ENCODE peak calls at places on chromosome 3, in eight cellular contexts. D is NCI-H446, S is substantia nigra, F is NCI-H774, Q is NCI-H69, W is heart left ventricle, L is IMR-90, V is left ventricle myocardium inferior. Y is an unnamed sample.

GRCh38 chr3:126450219-126450618 is 25.5 kb downstream of the ZXDC start:
- DNase-seq in D (no peak), S (no peak), W (no peak), V (no peak), F (no peak), Q (no peak), L (no peak), Y (no peak)

GRCh38 chr3:127074900-127075360 is 92.0 kb downstream of the PLXNA1 start:
- DNase-seq in W (peak), F (peak), L (peak), Q (no peak), V (no peak), D (peak), S (no peak), Y (no peak)

GRCh38 chr3:171535133-171535532 is 74.9 kb upstream of the TNIK start:
- DNase-seq in S (no peak), L (no peak), W (no peak), F (no peak), D (no peak), Q (no peak), V (no peak), Y (no peak)

GRCh38 chr3:165835431-165835830 is 1.8 kb downstream of the BCHE start:
- DNase-seq in Q (peak), W (no peak), D (no peak), L (no peak), S (no peak), V (no peak), F (no peak), Y (no peak)

GRCh38 chr3:192409203-192409837 is 318.0 kb downstream of the FGF12 start:
- DNase-seq in W (peak), D (peak), S (no peak), F (no peak), V (peak), L (no peak), Q (peak), Y (peak)

GRCh38 chr3:147943265-147943945 is 534.2 kb downstream of the ZIC1 start:
- DNase-seq in Q (no peak), D (no peak), S (no peak), V (no peak), F (no peak), W (no peak), L (peak), Y (no peak)

GRCh38 chr3:66642015-66642414 is 141.2 kb upstream of the LRIG1 start:
- DNase-seq in F (no peak), D (no peak), S (no peak), L (no peak), W (no peak), Q (peak), V (no peak), Y (no peak)

GRCh38 chr3:5349343-5349742 is 161.8 kb downstream of the EDEM1 start:
- DNase-seq in D (no peak), S (no peak), W (no peak), L (no peak), V (no peak), Q (no peak), F (no peak), Y (no peak)

GRCh38 chr3:123119802-123120201 is 53.0 kb downstream of the PDIA5 start:
- DNase-seq in F (no peak), Q (peak), L (no peak), S (no peak), V (no peak), D (peak), W (no peak), Y (no peak)

GRCh38 chr3:52182203-52182602 is 15.8 kb upstream of the ALAS1 start:
- DNase-seq in Q (no peak), D (no peak), S (no peak), V (no peak), W (no peak), L (no peak), F (no peak), Y (no peak)

GRCh38 chr3:48157950-48158376 is 30.3 kb downstream of the CDC25A start:
- DNase-seq in S (peak), V (peak), L (peak), D (peak), W (peak), F (no peak), Q (peak), Y (peak)

GRCh38 chr3:67329358-67329757 is 325.1 kb downstream of the SUCLG2 start:
- DNase-seq in D (no peak), V (no peak), Q (no peak), F (no peak), W (no peak), S (no peak), L (no peak), Y (no peak)

GRCh38 chr3:152026033-152026556 is 152.7 kb downstream of the SUCNR1 start:
- DNase-seq in V (no peak), F (peak), Q (peak), D (no peak), W (no peak), S (no peak), L (peak), Y (no peak)

GRCh38 chr3:149120051-149120972 is 9.1 kb upstream of the HPS3 start:
- DNase-seq in L (peak), F (peak), V (no peak), Q (peak), W (no peak), D (peak), S (no peak), Y (peak)

GRCh38 chr3:151964768-151965167 is 91.3 kb downstream of the SUCNR1 start:
- DNase-seq in D (no peak), F (no peak), Q (no peak), S (no peak), V (no peak), W (no peak), L (peak), Y (no peak)

GRCh38 chr3:110881069-110881468 is 190.5 kb upstream of the NECTIN3 start:
- DNase-seq in Q (peak), V (peak), L (peak), S (peak), W (no peak), D (peak), F (peak), Y (peak)